ENCODE peak calls at places on chromosomes 7 and 10, in seven cellular contexts. P is pancreas, U is BE2C, H is H1, R is cardiac muscle cell, T is uterus, K is psoas muscle. J is an unnamed sample.

GRCh38 chr10:109676703-109677102 is 246.6 kb downstream of the XPNPEP1 start:
- DNase-seq in K (no peak), R (no peak), T (no peak), U (no peak), P (no peak), H (no peak), J (no peak)

GRCh38 chr10:121002586-121003205 is 151.5 kb downstream of the WDR11 start:
- DNase-seq in P (no peak), U (no peak), K (no peak), T (no peak), R (no peak), H (no peak), J (no peak)

GRCh38 chr10:59877191-59877671 is 29.1 kb downstream of the CCDC6 start:
- DNase-seq in U (no peak), H (no peak), K (no peak), R (peak; percentile 28), P (no peak), T (no peak), J (no peak)

GRCh38 chr7:4765776-4766490 is 9.5 kb upstream of the AP5Z1 start:
- DNase-seq in U (no peak), H (peak; percentile 74), P (no peak), T (no peak), K (no peak), R (no peak), J (no peak)

GRCh38 chr10:4213441-4213840 is 428.4 kb upstream of the KLF6 start:
- DNase-seq in H (no peak), P (no peak), K (no peak), R (no peak), U (no peak), T (no peak), J (no peak)

GRCh38 chr10:86391236-86391840 is 24.7 kb upstream of the GRID1 start:
- DNase-seq in R (no peak), P (no peak), U (no peak), H (peak; percentile 35), T (no peak), K (no peak), J (no peak)

GRCh38 chr7:7686806-7687205 is 31.6 kb downstream of the RPA3 start:
- DNase-seq in U (no peak), H (no peak), K (no peak), R (peak; percentile 16), P (no peak), T (no peak), J (no peak)

GRCh38 chr7:95951531-95951930 is 179.2 kb downstream of the DYNC1I1 start:
- DNase-seq in R (no peak), P (no peak), K (no peak), U (no peak), T (no peak), H (no peak), J (no peak)

GRCh38 chr10:13732485-13732884 is 145.7 kb downstream of the PRPF18 start:
- DNase-seq in R (no peak), H (no peak), K (no peak), U (no peak), T (no peak), P (no peak), J (no peak)

GRCh38 chr10:13233358-13233757 is 816 bp downstream of the UCMA start:
- DNase-seq in U (no peak), P (no peak), T (no peak), H (no peak), R (no peak), K (no peak), J (no peak)

GRCh38 chr7:25294624-25295023 is 66.3 kb upstream of the NPVF start:
- DNase-seq in K (no peak), R (no peak), H (no peak), P (no peak), U (no peak), T (no peak), J (no peak)

GRCh38 chr7:11328309-11328708 is 354.6 kb downstream of the PHF14 start:
- DNase-seq in P (no peak), T (no peak), H (no peak), R (no peak), U (no peak), K (no peak), J (no peak)

GRCh38 chr10:82497451-82497850 is 622.5 kb downstream of the NRG3 start:
- DNase-seq in R (peak; percentile 1), K (no peak), U (no peak), P (no peak), H (no peak), T (no peak), J (no peak)

GRCh38 chr7:13049946-13050345 is 362.5 kb downstream of the ARL4A start:
- DNase-seq in P (no peak), H (no peak), K (no peak), T (no peak), U (no peak), R (no peak), J (no peak)

GRCh38 chr10:114042895-114043531 is 653 bp upstream of the ADRB1 start:
- DNase-seq in T (no peak), U (no peak), P (peak; percentile 72), H (peak; percentile 70), K (peak; percentile 29), R (no peak), J (peak; percentile 32)

GRCh38 chr7:27917774-27918314 is 177.9 kb downstream of the TAX1BP1 start:
- DNase-seq in U (no peak), K (no peak), P (no peak), H (no peak), T (no peak), R (peak; percentile 58), J (no peak)

GRCh38 chr10:48725708-48726107 is 41.0 kb downstream of the WDFY4 start:
- DNase-seq in R (no peak), K (no peak), U (no peak), H (no peak), T (no peak), P (no peak), J (no peak)

GRCh38 chr10:79356104-79356503 is 8.8 kb downstream of the PPIF start:
- DNase-seq in P (no peak), H (peak; percentile 27), R (no peak), U (no peak), T (no peak), K (no peak), J (no peak)

GRCh38 chr10:34922138-34922537 is 107.0 kb upstream of the PARD3 start:
- DNase-seq in P (no peak), U (no peak), H (no peak), K (no peak), T (no peak), R (no peak), J (no peak)

GRCh38 chr7:48665361-48666135 is 258.8 kb upstream of the CDC14C start:
- DNase-seq in H (no peak), U (no peak), T (no peak), R (no peak), P (no peak), K (no peak), J (no peak)

GRCh38 chr7:48664241-48664640 is 260.1 kb upstream of the CDC14C start:
- DNase-seq in R (no peak), T (no peak), U (no peak), H (no peak), K (no peak), P (no peak), J (no peak)

GRCh38 chr7:48660482-48660881 is 263.9 kb upstream of the CDC14C start:
- DNase-seq in U (no peak), T (no peak), R (no peak), K (no peak), H (no peak), P (no peak), J (no peak)
- H3K4me3 ChIP-seq in U (no peak overlapping the region), T (no peak overlapping the region), R (no peak overlapping the region), K (no peak overlapping the region), H (no peak overlapping the region), P (no peak overlapping the region), J (no peak overlapping the region)

GRCh38 chr7:101236292-101236691 is 1.3 kb downstream of the CLDN15 start:
- DNase-seq in H (no peak), T (no peak), P (no peak), K (no peak), U (no peak), R (no peak), J (no peak)

GRCh38 chr7:101235050-101235449 is 2.6 kb downstream of the CLDN15 start:
- DNase-seq in H (peak; percentile 63), R (no peak), P (no peak), T (no peak), K (no peak), U (no peak), J (peak; percentile 57)

GRCh38 chr7:101233907-101234547 is 3.6 kb downstream of the CLDN15 start:
- DNase-seq in K (no peak), P (no peak), T (no peak), R (no peak), H (peak; percentile 60), U (no peak), J (no peak)

GRCh38 chr7:101234636-101235035 is 3.0 kb downstream of the CLDN15 start:
- DNase-seq in K (no peak), P (no peak), H (peak; percentile 50), U (no peak), T (no peak), R (no peak), J (no peak)

GRCh38 chr7:101235522-101235921 is 2.1 kb downstream of the CLDN15 start:
- DNase-seq in P (no peak), T (no peak), R (no peak), U (no peak), H (no peak), K (no peak), J (no peak)
- H3K4me1 ChIP-seq in P (peaks cover 4% of the 10 kb centered on the region), T (no peaks in the 10 kb centered on the region), R (peaks cover 8% of the 10 kb centered on the region), U (peaks cover 18% of the 10 kb centered on the region), H (peaks cover 11% of the 10 kb centered on the region), K (peaks cover 6% of the 10 kb centered on the region), J (no peaks in the 10 kb centered on the region)

DNA sequence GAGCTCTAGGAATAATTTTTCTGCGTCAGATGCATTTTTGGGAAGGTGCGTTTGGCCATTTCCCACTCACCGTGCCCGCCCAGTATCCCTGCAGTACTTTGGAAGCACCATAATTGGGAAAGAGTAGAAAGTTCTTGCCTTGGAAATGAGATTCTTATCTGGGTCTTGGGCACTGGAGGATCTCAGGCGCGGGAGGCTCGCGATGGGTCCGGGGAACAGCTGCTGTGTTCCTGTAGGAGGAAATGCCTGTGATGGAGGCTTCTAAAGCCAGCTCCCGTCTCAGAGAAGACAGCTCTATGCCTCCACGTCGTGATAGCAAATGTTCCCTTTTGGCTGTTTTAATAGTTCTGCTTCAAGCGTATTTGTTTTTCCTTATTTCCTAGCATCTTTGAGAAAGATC is 280.6 kb downstream of the DPP6 start:
- DNase-seq in T (no peak), U (no peak), K (no peak), H (no peak), P (no peak), R (no peak), J (no peak)
- H3K4me3 ChIP-seq in T (no peak overlapping the region), U (no peak overlapping the region), K (no peak overlapping the region), H (no peak overlapping the region), P (no peak overlapping the region), R (no peak overlapping the region), J (no peak overlapping the region)

GRCh38 chr7:30027065-30027456 is 559 bp upstream of the FKBP14 start:
- DNase-seq in K (no peak), U (peak; percentile 11), P (no peak), H (no peak), T (no peak), R (peak; percentile 47), J (no peak)

GRCh38 chr7:30029696-30030095 is 1.5 kb downstream of the PLEKHA8 start:
- DNase-seq in H (no peak), T (no peak), R (peak; percentile 16), K (no peak), P (no peak), U (no peak), J (peak; percentile 54)

GRCh38 chr7:30026229-30027064 is at the start of gene FKBP14:
- DNase-seq in U (peak; percentile 96), H (peak; percentile 91), P (peak; percentile 88), R (peak; percentile 100), K (peak; percentile 97), T (peak; percentile 97), J (peak; percentile 98)

GRCh38 chr7:30027915-30028748 is at the start of gene PLEKHA8:
- DNase-seq in R (peak; percentile 90), U (peak; percentile 89), T (peak; percentile 91), H (peak; percentile 98), P (peak; percentile 96), K (peak; percentile 89), J (peak; percentile 89)

GRCh38 chr7:30028749-30029635 is 780 bp downstream of the PLEKHA8 start:
- DNase-seq in T (no peak), K (no peak), H (no peak), P (no peak), R (peak; percentile 43), U (no peak), J (peak; percentile 56)
- H3K4me1 ChIP-seq in T (no peaks in the 10 kb centered on the region), K (peaks cover 38% of the 10 kb centered on the region), H (no peaks in the 10 kb centered on the region), P (peaks cover 13% of the 10 kb centered on the region), R (peaks cover 34% of the 10 kb centered on the region), U (no peaks in the 10 kb centered on the region), J (peaks cover 25% of the 10 kb centered on the region)